ENCODE peak calls at places on chromosomes 3 and 15, in five cellular contexts. O, F, R, K and N are unnamed samples.

GRCh38 chr3:157098823-157099185 is 61.1 kb downstream of the CCNL1 start:
- DNase-seq in O (no peak), F (peak; percentile 71), R (no peak), K (no peak), N (no peak)

GRCh38 chr15:88604381-88604951 is 16.7 kb upstream of the AEN start:
- DNase-seq in O (no peak), F (no peak), R (no peak), K (no peak), N (no peak)

GRCh38 chr3:10764314-10765051 is 51.5 kb upstream of the SLC6A11 start:
- DNase-seq in O (no peak), F (no peak), R (no peak), K (no peak), N (no peak)

GRCh38 chr3:58575986-58576652 is 1.1 kb downstream of the FAM107A start:
- DNase-seq in O (no peak), F (no peak), R (no peak), K (peak; percentile 49), N (no peak)

GRCh38 chr3:172194702-172195392 is 155.5 kb downstream of the FNDC3B start:
- DNase-seq in O (no peak), F (no peak), R (no peak), K (no peak), N (no peak)

GRCh38 chr3:194404365-194405140 is 5.5 kb upstream of the GP5 start:
- DNase-seq in O (no peak), F (peak; percentile 58), R (no peak), K (no peak), N (peak; percentile 61)

GRCh38 chr3:15610083-15610482 is 8.5 kb downstream of the BTD start:
- DNase-seq in O (no peak), F (peak; percentile 75), R (peak; percentile 53), K (no peak), N (no peak)

GRCh38 chr15:61327019-61327631 is 98.0 kb upstream of the RORA start:
- DNase-seq in O (peak; percentile 5), F (no peak), R (no peak), K (no peak), N (no peak)

GRCh38 chr3:146156801-146157310 is 4.1 kb downstream of the PLOD2 start:
- DNase-seq in O (no peak), F (no peak), R (peak; percentile 59), K (no peak), N (peak; percentile 19)

GRCh38 chr3:45035441-45036301 is 9.6 kb downstream of the CLEC3B start:
- DNase-seq in O (no peak), F (peak; percentile 35), R (no peak), K (peak; percentile 32), N (peak; percentile 12)

GRCh38 chr3:156681003-156681402 is 6.6 kb downstream of the TIPARP start:
- DNase-seq in O (no peak), F (peak; percentile 83), R (peak; percentile 50), K (peak; percentile 45), N (peak; percentile 91)

GRCh38 chr15:92011611-92012367 is 158.3 kb downstream of the SLCO3A1 start:
- DNase-seq in O (no peak), F (no peak), R (no peak), K (no peak), N (no peak)

GRCh38 chr15:35907507-35907906 is 361.5 kb upstream of the DPH6 start:
- DNase-seq in O (no peak), F (peak; percentile 23), R (no peak), K (no peak), N (no peak)

GRCh38 chr15:30791239-30791638 is 112.5 kb upstream of the FAN1 start:
- DNase-seq in O (no peak), F (no peak), R (no peak), K (no peak), N (no peak)

GRCh38 chr3:37957185-37957936 is 33.2 kb upstream of the VILL start:
- DNase-seq in O (no peak), F (no peak), R (no peak), K (no peak), N (no peak)

GRCh38 chr3:191409791-191410359 is 51.1 kb upstream of the PYDC2 start:
- DNase-seq in O (no peak), F (no peak), R (no peak), K (no peak), N (no peak)

GRCh38 chr3:111627092-111627491 is 31.9 kb upstream of the ZBED2 start:
- DNase-seq in O (no peak), F (peak; percentile 68), R (no peak), K (no peak), N (no peak)

GRCh38 chr3:115007966-115008365 is 139.1 kb downstream of the ZBTB20 start:
- DNase-seq in O (no peak), F (no peak), R (no peak), K (no peak), N (no peak)

DNA sequence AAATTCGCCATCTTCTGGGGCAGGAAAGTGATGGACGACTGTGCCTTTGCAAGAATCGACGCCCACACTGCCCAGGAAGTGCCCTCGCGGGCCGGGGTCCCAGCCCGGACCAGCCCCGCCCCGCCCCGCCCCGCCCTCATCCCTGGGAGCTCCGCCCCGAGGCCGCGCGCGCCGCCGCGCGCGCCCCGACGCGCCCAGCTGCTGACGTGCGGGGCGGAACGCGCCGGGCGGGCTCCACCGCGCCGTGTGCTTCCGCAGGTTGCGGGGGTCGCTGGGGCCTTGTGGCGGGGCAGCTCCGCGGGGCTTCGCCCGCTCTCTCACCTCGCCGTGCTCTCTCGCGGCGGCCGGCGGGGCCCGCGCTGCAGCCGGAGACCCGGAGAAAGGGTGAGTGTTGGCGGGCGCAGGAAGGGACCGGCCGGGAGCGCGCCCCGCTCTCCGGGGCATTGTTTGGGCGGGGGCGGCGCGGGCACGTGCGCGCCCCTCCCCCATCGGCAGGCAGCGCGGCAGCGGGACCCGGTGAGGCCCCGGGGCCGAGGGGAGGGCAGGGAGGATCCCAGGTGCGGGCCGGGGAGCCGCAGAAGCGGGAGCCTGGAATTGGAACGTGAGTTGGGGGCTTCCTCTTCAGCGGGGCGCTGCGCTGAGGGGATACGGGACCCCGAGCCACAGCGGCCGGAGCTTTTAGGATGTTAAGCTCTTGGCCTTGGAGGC is at the start of gene YEATS2:
- DNase-seq in O (peak; percentile 92), F (peak; percentile 61), R (peak; percentile 63), K (peak; percentile 60), N (peak; percentile 43)
- TF ChIP-seq POLR2A in O (peak; percentile 70), F (peak; percentile 75), R (no peak), K (no peak), N (peak; percentile 54)

DNA sequence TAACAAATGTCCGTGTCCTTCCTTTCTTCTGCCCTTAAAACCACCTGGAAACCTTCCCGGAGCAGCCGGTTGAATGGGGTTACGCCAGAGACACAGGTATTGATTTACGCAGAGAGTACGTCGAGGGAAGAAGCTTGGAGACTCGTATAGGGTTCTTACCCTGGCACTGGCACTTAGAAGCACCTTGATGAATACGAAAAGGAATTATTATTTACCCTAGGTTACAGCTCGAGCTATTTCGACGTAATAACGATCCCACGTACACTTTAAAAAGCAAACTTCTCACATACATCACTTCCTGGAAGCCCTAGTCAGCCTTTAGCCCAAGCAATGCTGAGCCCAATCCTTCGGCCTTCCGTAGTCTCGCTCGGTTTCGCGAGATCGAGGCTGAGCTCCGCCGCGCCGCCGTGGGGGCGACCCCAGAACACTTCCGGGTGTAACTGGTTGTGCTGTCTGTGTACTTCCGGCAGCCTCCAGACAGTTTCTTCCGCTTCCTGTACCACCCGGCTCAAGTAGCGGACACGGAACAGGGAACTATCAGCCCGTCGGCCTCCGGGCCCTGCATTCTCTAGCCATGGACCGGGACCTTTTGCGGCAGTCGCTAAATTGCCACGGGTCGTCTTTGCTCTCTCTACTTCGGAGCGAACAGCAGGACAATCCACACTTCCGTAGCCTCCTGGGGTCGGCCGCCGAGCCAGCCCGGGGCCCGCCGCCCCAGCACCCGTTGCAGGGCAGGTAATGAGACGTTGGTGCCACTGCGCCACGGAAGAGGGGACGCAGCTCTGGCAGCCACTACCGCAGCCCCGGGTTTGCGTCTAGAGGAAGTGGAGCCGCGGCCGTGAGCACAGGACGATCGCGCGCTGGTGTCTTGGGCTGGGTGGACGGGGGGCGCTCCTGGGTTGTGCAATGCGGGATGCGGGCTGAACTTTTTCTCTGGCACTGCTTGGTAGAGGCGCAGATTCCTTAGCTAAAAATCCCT is at the start of gene TTC14:
- DNase-seq in O (peak; percentile 74), F (peak; percentile 94), R (peak; percentile 86), K (peak; percentile 90), N (peak; percentile 82)
- TF ChIP-seq POLR2A in O (peak; percentile 85), F (peak; percentile 59), R (no peak), K (no peak), N (no peak)

GRCh38 chr3:50155491-50155878 is 361 bp downstream of the SEMA3F start:
- DNase-seq in O (no peak), F (no peak), R (no peak), K (no peak), N (no peak)

GRCh38 chr3:50156549-50156948 is 1.4 kb downstream of the SEMA3F start:
- DNase-seq in O (no peak), F (no peak), R (no peak), K (no peak), N (no peak)

GRCh38 chr3:50157821-50158556 is 2.9 kb downstream of the SEMA3F start:
- DNase-seq in O (no peak), F (peak; percentile 44), R (no peak), K (no peak), N (peak; percentile 84)

GRCh38 chr3:50155891-50156290 is 767 bp downstream of the SEMA3F start:
- DNase-seq in O (no peak), F (no peak), R (no peak), K (no peak), N (no peak)

GRCh38 chr3:50156991-50157493 is 1.9 kb downstream of the SEMA3F start:
- DNase-seq in O (no peak), F (peak; percentile 40), R (peak; percentile 57), K (no peak), N (peak; percentile 73)
- TF ChIP-seq POLR2A in O (no peak), F (no peak), R (no peak), K (no peak), N (peak; percentile 79)

GRCh38 chr3:151085227-151085888 is at the start of gene MED12L:
- DNase-seq in O (peak; percentile 92), F (peak; percentile 74), R (peak; percentile 78), K (peak; percentile 66), N (peak; percentile 62)
- TF ChIP-seq POLR2A in O (no peak), F (no peak), R (no peak), K (no peak), N (no peak)

GRCh38 chr15:40238927-40239591 is at the start of gene PAK6:
- DNase-seq in O (no peak), F (peak; percentile 53), R (peak; percentile 84), K (no peak), N (peak; percentile 81)
- TF ChIP-seq POLR2A in O (no peak), F (no peak), R (no peak), K (no peak), N (peak; percentile 77)

DNA sequence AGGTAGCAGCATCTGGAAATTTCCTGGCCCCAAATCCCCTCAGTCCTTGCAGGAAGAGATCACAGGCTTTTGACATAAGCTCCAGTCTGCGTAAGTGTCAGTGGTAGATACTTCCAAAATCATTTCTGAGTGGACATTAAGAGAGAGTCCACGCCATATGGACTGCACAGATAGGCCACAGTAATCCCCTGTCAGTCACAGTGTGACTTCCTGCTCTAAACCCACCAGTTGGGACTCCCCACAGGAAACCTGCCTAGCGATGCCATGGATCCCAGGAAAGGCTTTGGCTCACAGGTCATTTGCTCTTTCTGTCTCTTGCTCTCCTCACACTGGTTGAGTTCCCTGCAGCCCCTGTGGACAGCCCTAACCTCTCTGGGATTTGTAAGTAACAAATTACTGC is 28.8 kb upstream of the MKRN3 start:
- DNase-seq in O (no peak), F (no peak), R (no peak), K (no peak), N (no peak)
- TF ChIP-seq POLR2A in O (no peak), F (no peak), R (no peak), K (no peak), N (no peak)